ENCODE peak calls at places on chromosomes 16 and 17, in seven cellular contexts. P, M, K, J, B, Q and E are unnamed samples.

GRCh38 chr17:83035722-83036121 is 43.7 kb upstream of the METRNL start:
- DNase-seq in P (no peak), M (peak), K (no peak), J (no peak), B (no peak), Q (no peak), E (no peak)

GRCh38 chr17:41664587-41665565 is 23.8 kb upstream of the EIF1 start:
- DNase-seq in P (no peak), M (no peak), K (no peak), J (no peak), B (no peak), Q (no peak), E (no peak)

GRCh38 chr16:21663889-21664647 is at the start of gene OTOA:
- DNase-seq in P (no peak), M (peak), K (peak), J (no peak), B (no peak), Q (no peak), E (no peak)

GRCh38 chr16:89961920-89962319 is 13.4 kb downstream of the DEF8 start:
- DNase-seq in P (no peak), M (no peak), K (no peak), J (no peak), B (no peak), Q (no peak), E (no peak)

GRCh38 chr16:57009641-57010170 is 20.3 kb downstream of the NLRC5 start:
- DNase-seq in P (no peak), M (peak), K (no peak), J (no peak), B (no peak), Q (no peak), E (no peak)

GRCh38 chr17:49843774-49844350 is 4.0 kb downstream of the TAC4 start:
- DNase-seq in P (no peak), M (peak), K (no peak), J (no peak), B (peak), Q (no peak), E (no peak)

GRCh38 chr17:61474235-61474927 is 22.2 kb downstream of the TBX4 start:
- DNase-seq in P (peak), M (no peak), K (no peak), J (no peak), B (no peak), Q (no peak), E (no peak)

GRCh38 chr16:19389246-19389645 is 28.4 kb upstream of the TMC5 start:
- DNase-seq in P (peak), M (peak), K (peak), J (peak), B (peak), Q (no peak), E (no peak)

GRCh38 chr17:77436058-77436442 is 295.3 kb downstream of the SEC14L1 start:
- DNase-seq in P (no peak), M (no peak), K (no peak), J (no peak), B (no peak), Q (no peak), E (no peak)

GRCh38 chr17:63986842-63987615 is 11.1 kb upstream of the PRR29 start:
- DNase-seq in P (no peak), M (no peak), K (no peak), J (no peak), B (no peak), Q (no peak), E (no peak)

GRCh38 chr17:68296217-68297140 is 5.2 kb downstream of the ARSG start:
- DNase-seq in P (no peak), M (peak), K (peak), J (peak), B (no peak), Q (no peak), E (peak)

GRCh38 chr16:80981103-80981502 is 25.6 kb downstream of the CMC2 start:
- DNase-seq in P (no peak), M (no peak), K (no peak), J (no peak), B (no peak), Q (no peak), E (no peak)

GRCh38 chr16:81823111-81823510 is 44.0 kb downstream of the PLCG2 start:
- DNase-seq in P (no peak), M (no peak), K (no peak), J (no peak), B (peak), Q (no peak), E (no peak)

GRCh38 chr17:44970136-44970737 is 2.1 kb upstream of the C1QL1 start:
- DNase-seq in P (no peak), M (no peak), K (no peak), J (no peak), B (no peak), Q (no peak), E (no peak)

GRCh38 chr17:57552114-57552601 is 192.9 kb downstream of the CCDC182 start:
- DNase-seq in P (peak), M (no peak), K (no peak), J (no peak), B (peak), Q (no peak), E (no peak)

GRCh38 chr17:46788300-46788699 is 30.2 kb downstream of the WNT3 start:
- DNase-seq in P (no peak), M (no peak), K (no peak), J (no peak), B (no peak), Q (no peak), E (no peak)

GRCh38 chr17:42405963-42406495 is 17.0 kb downstream of the CAVIN1 start:
- DNase-seq in P (no peak), M (peak), K (peak), J (peak), B (peak), Q (no peak), E (peak)

GRCh38 chr16:59886021-59886420 is 1151.9 kb upstream of the GOT2 start:
- DNase-seq in P (peak), M (no peak), K (no peak), J (no peak), B (no peak), Q (no peak), E (no peak)

GRCh38 chr17:51653902-51654301 is 393.6 kb downstream of the UTP18 start:
- DNase-seq in P (peak), M (no peak), K (no peak), J (no peak), B (no peak), Q (no peak), E (no peak)

GRCh38 chr16:12637002-12637401 is 166.7 kb downstream of the CPPED1 start:
- DNase-seq in P (no peak), M (no peak), K (no peak), J (no peak), B (no peak), Q (no peak), E (no peak)

GRCh38 chr17:79216826-79217225 is 142.2 kb downstream of the ENGASE start:
- DNase-seq in P (no peak), M (no peak), K (no peak), J (no peak), B (no peak), Q (no peak), E (no peak)

GRCh38 chr17:35841505-35841904 is 27.2 kb downstream of the HEATR9 start:
- DNase-seq in P (peak), M (no peak), K (no peak), J (no peak), B (no peak), Q (no peak), E (no peak)

GRCh38 chr16:46899443-46900143 is 15.4 kb downstream of the GPT2 start:
- DNase-seq in P (peak), M (no peak), K (no peak), J (no peak), B (no peak), Q (no peak), E (no peak)

GRCh38 chr17:17824780-17825614 is 11.8 kb downstream of the SREBF1 start:
- DNase-seq in P (no peak), M (no peak), K (no peak), J (no peak), B (no peak), Q (no peak), E (no peak)

GRCh38 chr17:62681939-62682381 is 54.5 kb downstream of the MRC2 start:
- DNase-seq in P (no peak), M (peak), K (no peak), J (no peak), B (no peak), Q (no peak), E (no peak)

GRCh38 chr16:726438-727290 is at the start of the genes CCDC78 and HAGHL:
- DNase-seq in P (peak), M (peak), K (peak), J (no peak), B (peak), Q (no peak), E (peak)

GRCh38 chr17:40139566-40140058 is 725 bp upstream of the CASC3 start:
- DNase-seq in P (no peak), M (no peak), K (peak), J (no peak), B (no peak), Q (no peak), E (no peak)

GRCh38 chr17:5203908-5204294 is 12.2 kb upstream of the ZNF594 start:
- DNase-seq in P (peak), M (no peak), K (no peak), J (peak), B (no peak), Q (no peak), E (no peak)

GRCh38 chr16:52404546-52404945 is 142.4 kb downstream of the TOX3 start:
- DNase-seq in P (no peak), M (no peak), K (no peak), J (peak), B (no peak), Q (no peak), E (no peak)

GRCh38 chr16:53991181-53992056 is 287.5 kb downstream of the FTO start:
- DNase-seq in P (peak), M (no peak), K (no peak), J (peak), B (no peak), Q (no peak), E (no peak)